ENCODE peak calls at places on chromosomes 11 and 22, in ten cellular contexts. K, X, J, E, I, S, R, H, Z and Q are unnamed samples.

GRCh38 chr11:1287928-1288327 is 21.5 kb downstream of the TOLLIP start:
- DNase-seq in K (no peak), X (no peak), J (no peak), E (no peak), I (no peak), S (no peak), R (no peak), H (no peak), Z (no peak), Q (no peak)

GRCh38 chr11:63837027-63837688 is 1.8 kb upstream of the MARK2 start:
- DNase-seq in K (no peak), X (peak; percentile 60), J (peak; percentile 74), E (peak; percentile 79), I (no peak), S (peak; percentile 73), R (no peak), H (peak; percentile 68), Z (peak; percentile 76), Q (peak; percentile 67)

GRCh38 chr11:69744435-69744834 is 30.7 kb downstream of the FGF4 start:
- DNase-seq in K (peak; percentile 9), X (peak; percentile 71), J (peak; percentile 89), E (peak; percentile 16), I (no peak), S (peak; percentile 74), R (peak; percentile 37), H (no peak), Z (no peak), Q (peak; percentile 32)

GRCh38 chr11:74679513-74679865 is 51.7 kb downstream of the CHRDL2 start:
- DNase-seq in K (no peak), X (no peak), J (no peak), E (no peak), I (no peak), S (no peak), R (no peak), H (no peak), Z (no peak), Q (no peak)

GRCh38 chr22:35399114-35399677 is 744 bp upstream of the MCM5 start:
- DNase-seq in K (no peak), X (no peak), J (no peak), E (no peak), I (no peak), S (peak; percentile 17), R (no peak), H (no peak), Z (no peak), Q (no peak)

GRCh38 chr11:107682182-107682971 is 29.5 kb downstream of the SLN start:
- DNase-seq in K (no peak), X (no peak), J (no peak), E (no peak), I (no peak), S (no peak), R (no peak), H (no peak), Z (no peak), Q (no peak)

GRCh38 chr11:45926536-45927331 is 4.3 kb downstream of the LARGE2 start:
- DNase-seq in K (no peak), X (no peak), J (no peak), E (no peak), I (no peak), S (no peak), R (no peak), H (no peak), Z (no peak), Q (no peak)

GRCh38 chr11:110468095-110468494 is 38.3 kb downstream of the FDX1 start:
- DNase-seq in K (no peak), X (no peak), J (no peak), E (no peak), I (no peak), S (no peak), R (no peak), H (no peak), Z (no peak), Q (no peak)

GRCh38 chr22:38717244-38717643 is 11.5 kb downstream of the GTPBP1 start:
- DNase-seq in K (no peak), X (no peak), J (no peak), E (no peak), I (no peak), S (no peak), R (no peak), H (no peak), Z (no peak), Q (no peak)

GRCh38 chr22:42282252-42282942 is 11.9 kb upstream of the TCF20 start:
- DNase-seq in K (no peak), X (no peak), J (no peak), E (no peak), I (no peak), S (no peak), R (no peak), H (no peak), Z (no peak), Q (no peak)

GRCh38 chr22:43681724-43682360 is 130.3 kb downstream of the EFCAB6 start:
- DNase-seq in K (no peak), X (no peak), J (no peak), E (no peak), I (no peak), S (no peak), R (no peak), H (no peak), Z (no peak), Q (no peak)

GRCh38 chr11:27688076-27688475 is 12.2 kb downstream of the BDNF start:
- DNase-seq in K (no peak), X (no peak), J (no peak), E (no peak), I (no peak), S (no peak), R (no peak), H (no peak), Z (no peak), Q (no peak)

GRCh38 chr11:114448749-114449484 is 9.7 kb downstream of the REXO2 start:
- DNase-seq in K (no peak), X (peak; percentile 80), J (no peak), E (no peak), I (no peak), S (no peak), R (no peak), H (no peak), Z (no peak), Q (no peak)

GRCh38 chr22:50114221-50114981 is 24.6 kb downstream of the MOV10L1 start:
- DNase-seq in K (peak; percentile 9), X (peak; percentile 66), J (no peak), E (no peak), I (peak; percentile 47), S (peak; percentile 54), R (peak; percentile 39), H (no peak), Z (peak; percentile 7), Q (peak; percentile 60)

GRCh38 chr11:3700410-3700809 is 29.2 kb upstream of the CHRNA10 start:
- DNase-seq in K (no peak), X (no peak), J (no peak), E (no peak), I (no peak), S (no peak), R (no peak), H (no peak), Z (no peak), Q (no peak)

GRCh38 chr11:124762624-124763155 is 600 bp upstream of the ESAM start:
- DNase-seq in K (no peak), X (no peak), J (no peak), E (peak; percentile 14), I (no peak), S (no peak), R (no peak), H (no peak), Z (peak; percentile 50), Q (no peak)

GRCh38 chr22:38199826-38200559 is 1.8 kb upstream of the MAFF start:
- DNase-seq in K (no peak), X (no peak), J (no peak), E (no peak), I (no peak), S (no peak), R (no peak), H (no peak), Z (no peak), Q (no peak)

GRCh38 chr11:93198221-93198650 is 445 bp upstream of the SLC36A4 start:
- DNase-seq in K (no peak), X (peak; percentile 55), J (no peak), E (no peak), I (peak; percentile 3), S (peak; percentile 28), R (no peak), H (no peak), Z (no peak), Q (no peak)

GRCh38 chr22:39264344-39265116 is 19.7 kb upstream of the PDGFB start:
- DNase-seq in K (no peak), X (no peak), J (no peak), E (no peak), I (no peak), S (no peak), R (no peak), H (no peak), Z (no peak), Q (no peak)

GRCh38 chr11:129625930-129626329 is 189.7 kb upstream of the TMEM45B start:
- DNase-seq in K (no peak), X (no peak), J (no peak), E (no peak), I (no peak), S (no peak), R (no peak), H (no peak), Z (no peak), Q (no peak)

GRCh38 chr22:43011079-43011478 is 3.9 kb downstream of the PACSIN2 start:
- DNase-seq in K (no peak), X (no peak), J (peak; percentile 53), E (no peak), I (no peak), S (no peak), R (no peak), H (no peak), Z (no peak), Q (no peak)

GRCh38 chr11:76123243-76123642 is 83.1 kb downstream of the WNT11 start:
- DNase-seq in K (no peak), X (peak; percentile 15), J (no peak), E (no peak), I (no peak), S (no peak), R (no peak), H (no peak), Z (no peak), Q (no peak)

GRCh38 chr22:25942126-25942988 is 200.4 kb downstream of the MYO18B start:
- DNase-seq in K (no peak), X (no peak), J (no peak), E (no peak), I (no peak), S (no peak), R (no peak), H (no peak), Z (no peak), Q (no peak)

GRCh38 chr11:66854231-66854661 is 2.6 kb upstream of the LRFN4 start:
- DNase-seq in K (no peak), X (no peak), J (no peak), E (no peak), I (no peak), S (no peak), R (no peak), H (no peak), Z (no peak), Q (no peak)

GRCh38 chr22:34111210-34111824 is 191.0 kb upstream of the LARGE1 start:
- DNase-seq in K (no peak), X (peak; percentile 12), J (peak; percentile 16), E (peak; percentile 22), I (peak; percentile 0), S (peak; percentile 1), R (no peak), H (peak; percentile 6), Z (peak; percentile 36), Q (no peak)

GRCh38 chr22:36386900-36387663 is 685 bp downstream of the MYH9 start:
- DNase-seq in K (no peak), X (no peak), J (no peak), E (no peak), I (no peak), S (no peak), R (no peak), H (no peak), Z (peak; percentile 65), Q (no peak)

GRCh38 chr11:116454020-116454645 is 318.7 kb downstream of the BUD13 start:
- DNase-seq in K (no peak), X (peak; percentile 20), J (peak; percentile 56), E (peak; percentile 22), I (no peak), S (peak; percentile 6), R (no peak), H (peak; percentile 7), Z (peak; percentile 47), Q (peak; percentile 3)

GRCh38 chr11:100741866-100742625 is 55.0 kb downstream of the ARHGAP42 start:
- DNase-seq in K (no peak), X (no peak), J (no peak), E (no peak), I (no peak), S (no peak), R (no peak), H (no peak), Z (no peak), Q (no peak)